ENCODE peak calls at places on chromosomes 7 and 10, in four cellular contexts. One of them, this sample, is unnamed.

GRCh38 chr7:134826105-134826504 is 46.7 kb downstream of the CALD1 start:
- DNase-seq in Peyer's patch: no peak
- DNase-seq in lung: no peak
- DNase-seq in psoas muscle: no peak
- DNase-seq in this sample: peak

GRCh38 chr7:75055830-75056431 is 17.7 kb downstream of the RCC1L start:
- DNase-seq in Peyer's patch: no peak
- DNase-seq in lung: no peak
- DNase-seq in psoas muscle: no peak
- DNase-seq in this sample: no peak

GRCh38 chr7:25496394-25497103 is 268.3 kb upstream of the NPVF start:
- DNase-seq in Peyer's patch: no peak
- DNase-seq in lung: no peak
- DNase-seq in psoas muscle: no peak
- DNase-seq in this sample: no peak

GRCh38 chr7:107446988-107447387 is 22.9 kb upstream of the GPR22 start:
- DNase-seq in Peyer's patch: no peak
- DNase-seq in lung: no peak
- DNase-seq in psoas muscle: no peak
- DNase-seq in this sample: peak

GRCh38 chr10:30829921-30830671 is 200.5 kb upstream of the LYZL2 start:
- DNase-seq in Peyer's patch: no peak
- DNase-seq in lung: no peak
- DNase-seq in psoas muscle: no peak
- DNase-seq in this sample: peak

GRCh38 chr10:79243211-79244067 is 103.8 kb upstream of the PPIF start:
- DNase-seq in Peyer's patch: no peak
- DNase-seq in lung: no peak
- DNase-seq in psoas muscle: no peak
- DNase-seq in this sample: no peak

GRCh38 chr10:129560355-129560754 is 93.3 kb downstream of the MGMT start:
- DNase-seq in Peyer's patch: no peak
- DNase-seq in lung: no peak
- DNase-seq in psoas muscle: no peak
- DNase-seq in this sample: no peak

GRCh38 chr10:31148955-31149354 is 117.3 kb upstream of the ZNF438 start:
- DNase-seq in Peyer's patch: no peak
- DNase-seq in lung: no peak
- DNase-seq in psoas muscle: no peak
- DNase-seq in this sample: no peak

GRCh38 chr7:65448824-65449504 is 75.3 kb downstream of the ZNF92 start:
- DNase-seq in Peyer's patch: no peak
- DNase-seq in lung: no peak
- DNase-seq in psoas muscle: no peak
- DNase-seq in this sample: peak

GRCh38 chr10:73588656-73589055 is 2.5 kb downstream of the USP54 start:
- DNase-seq in Peyer's patch: no peak
- DNase-seq in lung: no peak
- DNase-seq in psoas muscle: no peak
- DNase-seq in this sample: no peak

GRCh38 chr7:142557971-142558582 is 191.2 kb upstream of the PRSS1 start:
- DNase-seq in Peyer's patch: no peak
- DNase-seq in lung: no peak
- DNase-seq in psoas muscle: peak
- DNase-seq in this sample: peak

GRCh38 chr10:123651421-123652047 is 14.6 kb upstream of the GPR26 start:
- DNase-seq in Peyer's patch: peak
- DNase-seq in lung: no peak
- DNase-seq in psoas muscle: no peak
- DNase-seq in this sample: no peak

GRCh38 chr7:133484135-133484534 is 231.3 kb downstream of the EXOC4 start:
- DNase-seq in Peyer's patch: no peak
- DNase-seq in lung: no peak
- DNase-seq in psoas muscle: no peak
- DNase-seq in this sample: no peak

GRCh38 chr7:91554893-91555292 is 290.7 kb downstream of the FZD1 start:
- DNase-seq in Peyer's patch: no peak
- DNase-seq in lung: no peak
- DNase-seq in psoas muscle: no peak
- DNase-seq in this sample: no peak

GRCh38 chr7:16271990-16272665 is 149.2 kb downstream of the CRPPA start:
- DNase-seq in Peyer's patch: no peak
- DNase-seq in lung: no peak
- DNase-seq in psoas muscle: no peak
- DNase-seq in this sample: peak

GRCh38 chr7:105734233-105734632 is 142.2 kb downstream of the ATXN7L1 start:
- DNase-seq in Peyer's patch: no peak
- DNase-seq in lung: no peak
- DNase-seq in psoas muscle: no peak
- DNase-seq in this sample: no peak

GRCh38 chr7:69295971-69296370 is 302.3 kb upstream of the AUTS2 start:
- DNase-seq in Peyer's patch: no peak
- DNase-seq in lung: no peak
- DNase-seq in psoas muscle: no peak
- DNase-seq in this sample: no peak

GRCh38 chr10:96512997-96513685 is 585 bp downstream of the TLL2 start:
- DNase-seq in Peyer's patch: no peak
- DNase-seq in lung: no peak
- DNase-seq in psoas muscle: no peak
- DNase-seq in this sample: no peak

GRCh38 chr10:73517166-73517888 is 21.5 kb upstream of the PPP3CB start:
- DNase-seq in Peyer's patch: no peak
- DNase-seq in lung: no peak
- DNase-seq in psoas muscle: no peak
- DNase-seq in this sample: peak

GRCh38 chr10:70459771-70460490 is 18.4 kb upstream of the NODAL start:
- DNase-seq in Peyer's patch: no peak
- DNase-seq in lung: no peak
- DNase-seq in psoas muscle: no peak
- DNase-seq in this sample: no peak

GRCh38 chr7:47619806-47620205 is 37.9 kb upstream of the TNS3 start:
- DNase-seq in Peyer's patch: no peak
- DNase-seq in lung: no peak
- DNase-seq in psoas muscle: no peak
- DNase-seq in this sample: no peak

GRCh38 chr7:137298464-137298794 is 45.1 kb downstream of the PTN start:
- DNase-seq in Peyer's patch: no peak
- DNase-seq in lung: no peak
- DNase-seq in psoas muscle: no peak
- DNase-seq in this sample: no peak

GRCh38 chr10:29007748-29008610 is 280.9 kb upstream of the LYZL1 start:
- DNase-seq in Peyer's patch: no peak
- DNase-seq in lung: no peak
- DNase-seq in psoas muscle: no peak
- DNase-seq in this sample: peak

GRCh38 chr10:58063854-58064480 is 203.7 kb downstream of the IPMK start:
- DNase-seq in Peyer's patch: no peak
- DNase-seq in lung: no peak
- DNase-seq in psoas muscle: no peak
- DNase-seq in this sample: no peak

GRCh38 chr7:80134105-80134535 is 511 bp upstream of the GNAI1 start:
- DNase-seq in Peyer's patch: no peak
- DNase-seq in lung: no peak
- DNase-seq in psoas muscle: no peak
- DNase-seq in this sample: no peak

GRCh38 chr7:21011153-21011552 is 224.5 kb upstream of the SP8 start:
- DNase-seq in Peyer's patch: no peak
- DNase-seq in lung: no peak
- DNase-seq in psoas muscle: no peak
- DNase-seq in this sample: no peak

GRCh38 chr7:17318146-17318545 is 19.7 kb downstream of the AHR start:
- DNase-seq in Peyer's patch: no peak
- DNase-seq in lung: no peak
- DNase-seq in psoas muscle: no peak
- DNase-seq in this sample: peak

GRCh38 chr10:3071405-3072198 is 4.3 kb downstream of the PFKP start:
- DNase-seq in Peyer's patch: no peak
- DNase-seq in lung: no peak
- DNase-seq in psoas muscle: no peak
- DNase-seq in this sample: peak

GRCh38 chr7:30556854-30557644 is 37.6 kb upstream of the GARS1 start:
- DNase-seq in Peyer's patch: no peak
- DNase-seq in lung: no peak
- DNase-seq in psoas muscle: no peak
- DNase-seq in this sample: peak

GRCh38 chr7:131893627-131894345 is 337.4 kb upstream of the PODXL start:
- DNase-seq in Peyer's patch: no peak
- DNase-seq in lung: no peak
- DNase-seq in psoas muscle: no peak
- DNase-seq in this sample: no peak

GRCh38 chr10:79444243-79445119 is 943 bp downstream of the ZCCHC24 start:
- DNase-seq in Peyer's patch: peak
- DNase-seq in lung: peak
- DNase-seq in psoas muscle: peak
- DNase-seq in this sample: peak

GRCh38 chr10:25907247-25907646 is 26.8 kb upstream of the MYO3A start:
- DNase-seq in Peyer's patch: no peak
- DNase-seq in lung: no peak
- DNase-seq in psoas muscle: no peak
- DNase-seq in this sample: no peak

DNA sequence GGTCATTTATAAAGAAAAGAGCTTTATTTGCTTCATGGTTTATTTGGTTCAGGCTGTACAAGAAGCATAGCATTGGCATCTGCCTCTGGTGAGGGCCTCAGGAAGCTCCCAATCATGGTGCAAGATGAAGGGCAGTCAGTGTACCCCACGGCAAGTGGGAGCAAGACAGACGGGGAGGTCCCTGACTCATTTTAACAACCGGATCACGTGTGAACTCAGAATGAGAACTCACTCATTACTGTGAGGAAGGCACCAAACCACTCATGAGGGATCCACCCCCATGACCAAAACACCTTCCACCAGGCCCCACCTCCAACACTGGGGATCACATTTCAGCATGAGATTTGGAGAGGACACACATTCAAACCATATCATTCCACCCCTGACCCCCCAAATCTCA is 15.7 kb upstream of the CRYGN start:
- DNase-seq in Peyer's patch: no peak
- DNase-seq in lung: no peak
- DNase-seq in psoas muscle: no peak
- DNase-seq in this sample: no peak
- H3K27ac ChIP-seq in Peyer's patch: no peak
- H3K27ac ChIP-seq in lung: no peak
- H3K27ac ChIP-seq in psoas muscle: no peak
- H3K27ac ChIP-seq in this sample: no peak

GRCh38 chr10:116271593-116272496 is 1.2 kb downstream of the GFRA1 start:
- DNase-seq in Peyer's patch: no peak
- DNase-seq in lung: no peak
- DNase-seq in psoas muscle: peak
- DNase-seq in this sample: no peak
- H3K4me3 ChIP-seq in Peyer's patch: peak
- H3K4me3 ChIP-seq in lung: no peak
- H3K4me3 ChIP-seq in psoas muscle: peak
- H3K4me3 ChIP-seq in this sample: peak

GRCh38 chr10:5614081-5614721 is 52.2 kb downstream of the ASB13 start:
- DNase-seq in Peyer's patch: no peak
- DNase-seq in lung: no peak
- DNase-seq in psoas muscle: no peak
- DNase-seq in this sample: no peak
- H3K27ac ChIP-seq in Peyer's patch: no peak
- H3K27ac ChIP-seq in lung: peak
- H3K27ac ChIP-seq in psoas muscle: peak
- H3K27ac ChIP-seq in this sample: no peak

DNA sequence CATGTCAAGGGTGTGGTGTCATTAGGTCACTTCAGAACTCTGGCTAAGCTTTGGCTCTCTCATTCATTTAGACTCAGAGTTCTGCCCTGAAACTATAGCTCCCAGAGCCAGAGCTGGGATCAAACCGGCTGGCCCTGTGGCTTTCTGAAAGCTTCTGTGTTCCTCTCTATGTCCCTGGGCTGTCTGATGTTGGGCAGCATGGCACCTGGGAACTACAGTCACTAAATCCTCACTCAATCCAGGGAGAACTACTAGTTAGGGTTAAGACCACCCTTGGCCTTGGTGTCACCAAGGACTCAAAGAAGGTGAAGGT is 13.2 kb downstream of the ATG9B start:
- DNase-seq in Peyer's patch: peak
- DNase-seq in lung: no peak
- DNase-seq in psoas muscle: no peak
- DNase-seq in this sample: no peak
- H3K4me3 ChIP-seq in Peyer's patch: no peak
- H3K4me3 ChIP-seq in lung: no peak
- H3K4me3 ChIP-seq in psoas muscle: no peak
- H3K4me3 ChIP-seq in this sample: no peak

DNA sequence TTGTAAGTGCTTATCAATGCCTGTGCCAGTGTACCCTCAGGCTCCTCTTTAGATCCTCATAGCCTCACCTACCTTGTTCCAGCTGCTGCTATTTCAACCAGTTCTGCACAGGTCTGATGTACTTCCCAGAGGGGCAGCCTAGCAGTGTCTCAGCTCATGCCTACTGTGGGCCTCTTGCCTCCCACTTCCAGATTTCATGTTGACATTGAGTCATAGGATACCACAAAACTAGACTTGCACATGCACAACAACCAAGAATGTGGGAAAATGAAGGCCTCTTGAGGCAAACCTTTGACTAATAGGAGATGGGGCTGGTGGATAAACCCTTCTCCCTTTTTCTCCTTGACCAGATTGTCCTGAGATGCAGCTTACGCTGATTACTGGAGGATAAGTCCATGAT is 31.0 kb downstream of the PON3 start:
- DNase-seq in Peyer's patch: no peak
- DNase-seq in lung: no peak
- DNase-seq in psoas muscle: no peak
- DNase-seq in this sample: peak
- H3K27ac ChIP-seq in Peyer's patch: no peak
- H3K27ac ChIP-seq in lung: no peak
- H3K27ac ChIP-seq in psoas muscle: no peak
- H3K27ac ChIP-seq in this sample: no peak

GRCh38 chr7:155377071-155377836 is 79.6 kb downstream of the INSIG1 start:
- DNase-seq in Peyer's patch: no peak
- DNase-seq in lung: no peak
- DNase-seq in psoas muscle: no peak
- DNase-seq in this sample: no peak
- H3K4me3 ChIP-seq in Peyer's patch: peak
- H3K4me3 ChIP-seq in lung: no peak
- H3K4me3 ChIP-seq in psoas muscle: peak
- H3K4me3 ChIP-seq in this sample: no peak